ENCODE peak calls at places on chromosomes 1 and 21, in five cellular contexts. Z is brain microvascular endothelial cell, B is adrenal gland, V is psoas muscle, M is colonic mucosa. K is an unnamed sample.

GRCh38 chr1:167209044-167209443 is 11.6 kb upstream of the POU2F1 start:
- DNase-seq in Z (no peak), B (no peak), V (no peak), M (no peak), K (no peak)

GRCh38 chr1:172970186-172970585 is 80.6 kb downstream of the TNFSF18 start:
- DNase-seq in Z (no peak), B (no peak), V (no peak), M (no peak), K (no peak)

GRCh38 chr1:237525102-237525501 is 365.6 kb downstream of the ZP4 start:
- DNase-seq in Z (no peak), B (no peak), V (no peak), M (no peak), K (no peak)

GRCh38 chr1:230068952-230069684 is 2.1 kb downstream of the GALNT2 start:
- DNase-seq in Z (no peak), B (no peak), V (no peak), M (peak; percentile 40), K (no peak)

GRCh38 chr21:41764558-41765392 is 2.1 kb downstream of the RIPK4 start:
- DNase-seq in Z (no peak), B (no peak), V (no peak), M (no peak), K (no peak)

GRCh38 chr1:117757668-117758067 is 151.8 kb downstream of the TENT5C start:
- DNase-seq in Z (no peak), B (no peak), V (no peak), M (no peak), K (no peak)

GRCh38 chr1:225467193-225468020 is 39.6 kb upstream of the LBR start:
- DNase-seq in Z (no peak), B (peak; percentile 56), V (peak; percentile 82), M (peak; percentile 67), K (no peak)

GRCh38 chr1:9731051-9731537 is 79.6 kb downstream of the PIK3CD start:
- DNase-seq in Z (no peak), B (no peak), V (no peak), M (no peak), K (no peak)

GRCh38 chr1:8152731-8153702 is 126.9 kb upstream of the ERRFI1 start:
- DNase-seq in Z (no peak), B (no peak), V (no peak), M (no peak), K (no peak)

GRCh38 chr1:172460901-172461315 is 17.0 kb upstream of the PIGC start:
- DNase-seq in Z (no peak), B (no peak), V (no peak), M (no peak), K (no peak)

GRCh38 chr1:151377150-151377884 is 4.8 kb upstream of the SELENBP1 start:
- DNase-seq in Z (no peak), B (no peak), V (no peak), M (peak; percentile 73), K (no peak)

GRCh38 chr1:178628637-178629548 is 96.2 kb upstream of the RALGPS2 start:
- DNase-seq in Z (peak; percentile 47), B (no peak), V (peak; percentile 52), M (no peak), K (no peak)

GRCh38 chr21:42569732-42570301 is 56.2 kb downstream of the SLC37A1 start:
- DNase-seq in Z (no peak), B (peak; percentile 11), V (peak; percentile 21), M (no peak), K (no peak)

DNA sequence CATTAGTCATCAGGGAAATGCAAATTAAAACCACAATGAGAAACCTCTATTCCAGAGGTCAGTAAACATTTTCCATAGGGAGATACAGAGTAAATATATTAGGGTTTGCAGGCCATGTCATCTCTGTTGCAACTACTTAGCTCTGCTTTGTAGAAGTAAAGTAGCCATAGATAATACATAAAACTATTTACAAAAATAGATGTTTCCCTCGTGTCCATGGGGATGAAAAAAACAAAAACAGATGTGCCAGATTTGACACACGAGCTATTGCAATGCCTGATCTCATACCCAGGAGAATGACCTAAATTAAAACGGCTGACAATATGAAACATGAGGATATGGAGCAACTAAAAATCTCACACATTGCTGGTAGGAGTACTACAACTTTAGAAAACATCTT is 17.3 kb downstream of the LTN1 start:
- DNase-seq in Z (no peak), B (no peak), V (no peak), M (no peak), K (no peak)
- TF ChIP-seq CTCF in Z (no peak), B (no peak), V (no peak), M (no peak), K (no peak)

GRCh38 chr21:14418920-14419319 is 36.0 kb upstream of the HSPA13 start:
- DNase-seq in Z (no peak), B (no peak), V (no peak), M (no peak), K (no peak)
- H3K4me3 ChIP-seq in Z (no peak overlapping the region), B (no peak overlapping the region), V (no peak overlapping the region), M (no peak overlapping the region), K (no peak overlapping the region)

GRCh38 chr1:112872551-112872962 is 83.4 kb downstream of the SLC16A1 start:
- DNase-seq in Z (no peak), B (no peak), V (no peak), M (no peak), K (no peak)

GRCh38 chr1:112879834-112880233 is 76.2 kb downstream of the SLC16A1 start:
- DNase-seq in Z (no peak), B (no peak), V (no peak), M (no peak), K (no peak)

GRCh38 chr1:112877741-112878140 is 78.3 kb downstream of the SLC16A1 start:
- DNase-seq in Z (no peak), B (no peak), V (no peak), M (no peak), K (no peak)

GRCh38 chr1:112878321-112878720 is 77.7 kb downstream of the SLC16A1 start:
- DNase-seq in Z (no peak), B (no peak), V (no peak), M (no peak), K (no peak)

DNA sequence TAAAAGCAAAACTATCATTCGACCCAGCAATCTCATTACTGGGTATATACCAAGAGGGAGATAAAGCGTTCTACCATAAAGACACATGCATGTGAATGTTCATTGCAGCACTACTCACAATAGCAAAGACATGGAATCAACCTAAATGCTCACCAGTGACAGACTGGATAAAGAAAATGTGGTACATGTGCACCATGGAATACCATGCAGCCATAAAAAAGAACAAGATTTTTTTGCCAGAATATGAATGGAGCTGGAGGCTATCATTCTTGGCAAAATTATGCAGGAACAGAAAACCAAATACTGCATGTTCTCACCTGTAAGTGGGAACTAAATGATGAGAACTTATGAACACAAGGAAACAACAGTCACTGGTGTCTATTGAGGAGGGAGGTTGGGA is 79.7 kb downstream of the SLC16A1 start:
- DNase-seq in Z (no peak), B (no peak), V (no peak), M (no peak), K (no peak)
- H3K36me3 ChIP-seq in Z (no peaks in the 10 kb centered on the region), B (no peaks in the 10 kb centered on the region), V (no peaks in the 10 kb centered on the region), M (no peaks in the 10 kb centered on the region), K (no peaks in the 10 kb centered on the region)

GRCh38 chr1:234478481-234479309 is at the start of gene TARBP1:
- DNase-seq in Z (peak; percentile 46), B (peak; percentile 69), V (peak; percentile 86), M (peak; percentile 70), K (peak; percentile 89)
- TF ChIP-seq CTCF in Z (peak; percentile 14), B (no peak), V (no peak), M (no peak), K (peak; percentile 15)

DNA sequence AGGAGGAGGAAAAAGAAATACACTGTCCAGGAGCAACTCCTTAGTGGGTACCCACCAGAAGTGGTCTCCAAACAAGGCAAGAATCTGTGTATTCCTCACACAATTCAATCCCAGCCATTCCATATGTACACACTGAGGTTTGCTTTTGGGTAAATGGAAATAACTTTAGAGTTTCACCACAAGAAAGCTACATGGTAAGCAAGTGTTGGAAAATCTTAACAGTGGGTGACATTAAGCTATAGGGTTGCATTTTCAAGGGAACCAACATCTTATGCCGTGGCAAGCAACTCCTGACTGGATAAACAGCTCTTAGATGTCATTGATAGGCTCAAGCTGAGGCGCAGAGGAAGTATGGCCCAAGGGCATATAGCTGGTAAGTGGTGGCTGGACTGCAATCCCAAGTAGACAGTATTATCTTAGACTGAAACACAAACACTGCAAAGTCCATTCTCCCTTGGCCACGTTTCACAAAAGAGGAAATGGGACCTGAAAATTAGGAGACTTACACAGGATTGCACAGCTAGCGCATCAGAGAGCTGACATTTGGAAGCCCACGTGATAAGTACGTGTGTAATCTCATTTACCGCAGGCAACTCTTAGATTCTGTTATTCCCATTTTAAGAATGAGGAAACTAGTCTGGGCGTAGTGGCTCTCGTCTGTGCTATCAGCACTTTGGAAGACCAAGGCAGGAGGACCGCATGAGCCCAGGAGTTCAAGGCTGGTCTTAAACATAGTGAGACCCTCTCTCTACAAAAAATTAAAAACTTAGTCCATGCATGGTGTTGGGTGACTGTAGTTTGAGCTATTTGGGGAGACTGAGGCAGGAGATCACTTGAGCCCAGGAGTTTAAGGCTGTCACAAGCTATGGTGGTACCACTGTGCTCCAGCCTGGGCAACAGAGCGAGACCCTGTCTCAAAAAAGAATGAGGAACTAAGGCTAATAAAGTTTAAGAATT is 4.0 kb upstream of the BRWD1 start:
- DNase-seq in Z (no peak), B (no peak), V (no peak), M (no peak), K (peak; percentile 21)
- H3K4me3 ChIP-seq in Z (no peak overlapping the region), B (no peak overlapping the region), V (no peak overlapping the region), M (no peak overlapping the region), K (no peak overlapping the region)